ENCODE peak calls at places on chromosomes 13 and 19, in six cellular contexts. T is PC-3, M is hepatocyte, J is neural progenitor cell, X is GM23338, A is HCT116. Y is an unnamed sample. For H3K27me3, the result is how much of the 10 kb centered on the place peaks cover.

GRCh38 chr19:1861599-1862031 is 1.8 kb downstream of the KLF16 start:
- DNase-seq in T (no peak), M (no peak), J (no peak), X (no peak), A (no peak), Y (no peak)

GRCh38 chr13:113837554-113838355 is 26.1 kb downstream of the GAS6 start:
- DNase-seq in T (peak), M (peak), J (no peak), X (no peak), A (peak), Y (no peak)

GRCh38 chr13:42007844-42008243 is 40.6 kb upstream of the DGKH start:
- DNase-seq in T (peak), M (no peak), J (no peak), X (no peak), A (no peak), Y (no peak)

GRCh38 chr19:29454109-29454508 is 71.7 kb upstream of the VSTM2B start:
- DNase-seq in T (no peak), M (no peak), J (no peak), X (no peak), A (no peak), Y (no peak)

GRCh38 chr19:46372901-46373572 is 26.1 kb downstream of the PPP5C start:
- DNase-seq in T (peak), M (no peak), J (peak), X (peak), A (no peak), Y (no peak)

GRCh38 chr19:29540128-29540527 is 14.3 kb downstream of the VSTM2B start:
- DNase-seq in T (no peak), M (no peak), J (no peak), X (no peak), A (no peak), Y (no peak)

GRCh38 chr19:45591004-45591637 is 6.5 kb upstream of the OPA3 start:
- DNase-seq in T (no peak), M (peak), J (peak), X (peak), A (no peak), Y (peak)

GRCh38 chr13:110448230-110448629 is 113.3 kb downstream of the RAB20 start:
- DNase-seq in T (peak), M (no peak), J (no peak), X (no peak), A (peak), Y (no peak)

GRCh38 chr19:44905437-44906160 is at the start of gene APOE:
- DNase-seq in T (no peak), M (peak), J (peak), X (peak), A (no peak), Y (no peak)

GRCh38 chr19:10404888-10405808 is 1.8 kb upstream of the CDC37 start:
- DNase-seq in T (no peak), M (peak), J (peak), X (peak), A (no peak), Y (no peak)

GRCh38 chr19:16572332-16573211 is at the start of gene SLC35E1:
- DNase-seq in T (peak), M (peak), J (peak), X (peak), A (peak), Y (peak)

GRCh38 chr19:1324792-1325567 is 39.3 kb downstream of the EFNA2 start:
- DNase-seq in T (peak), M (no peak), J (no peak), X (peak), A (peak), Y (no peak)

GRCh38 chr13:84961023-84961422 is 838.2 kb downstream of the SLITRK6 start:
- DNase-seq in T (no peak), M (no peak), J (no peak), X (no peak), A (no peak), Y (no peak)

DNA sequence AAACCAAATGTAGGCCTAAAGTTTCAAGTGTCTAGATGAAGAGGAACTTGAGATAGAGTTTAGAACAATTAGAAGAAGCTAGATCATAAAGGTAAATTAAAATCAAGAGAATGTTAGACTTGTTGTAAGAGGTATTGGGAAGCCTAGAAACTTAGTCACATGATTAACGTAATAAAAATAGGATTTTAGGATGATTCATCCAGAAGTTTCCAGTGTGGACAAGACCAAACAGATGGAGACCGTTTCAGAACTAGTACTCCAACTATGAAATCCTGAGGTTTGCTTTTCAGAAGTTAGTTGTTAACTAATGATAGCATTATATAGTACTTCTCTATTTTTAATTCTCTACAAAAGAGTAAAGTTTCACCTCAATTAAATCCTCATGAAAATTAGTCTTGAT is 104.9 kb downstream of the MZT1 start:
- DNase-seq in T (no peak), M (no peak), J (no peak), X (no peak), A (no peak), Y (no peak)
- TF ChIP-seq EZH2phosphoT487 in T (no peak), M (no peak), J (no peak), X (no peak), A (no peak), Y (no peak)

DNA sequence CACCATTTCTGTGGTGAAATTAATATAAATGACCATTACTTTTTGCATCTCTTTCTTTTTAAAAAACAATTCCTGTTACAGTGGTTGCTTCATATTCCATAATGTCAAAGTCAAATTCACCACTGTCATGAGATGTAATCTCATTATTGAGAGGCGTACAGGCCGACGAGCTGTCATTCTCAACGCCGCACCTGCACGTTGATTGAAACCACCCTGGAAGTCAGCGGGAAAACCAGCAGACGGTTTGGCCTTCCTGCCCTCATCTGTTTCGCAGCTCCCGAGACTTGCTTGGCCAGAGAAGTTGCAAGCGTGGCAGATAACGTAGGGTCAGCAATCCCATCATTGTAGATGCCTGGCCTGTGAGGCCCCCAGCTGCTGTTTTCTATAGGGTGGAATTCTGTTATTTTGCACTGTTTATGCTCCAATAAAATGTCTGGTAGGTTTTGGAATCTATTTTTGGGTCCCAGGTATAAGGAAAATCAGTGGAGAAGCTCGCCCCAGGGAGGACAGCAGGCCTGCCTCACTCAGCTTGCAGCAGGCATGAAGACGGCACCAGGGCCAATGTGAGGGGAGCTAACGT is 153.4 kb downstream of the SOX1 start:
- DNase-seq in T (no peak), M (no peak), J (no peak), X (no peak), A (no peak), Y (no peak)
- H3K27me3 ChIP-seq in T (under half), M (under half), J (under half), X (under half), A (under half), Y (under half)

GRCh38 chr13:36531746-36532486 is 99.6 kb downstream of the CCNA1 start:
- DNase-seq in T (peak), M (no peak), J (no peak), X (no peak), A (no peak), Y (no peak)
- TF ChIP-seq EZH2 in T (no peak), M (no peak), J (no peak), X (no peak), A (no peak), Y (no peak)

GRCh38 chr13:52432456-52432855 is 18.0 kb downstream of the VPS36 start:
- DNase-seq in T (no peak), M (no peak), J (no peak), X (no peak), A (no peak), Y (no peak)
- TF ChIP-seq EZH2phosphoT487 in T (no peak), M (no peak), J (no peak), X (no peak), A (no peak), Y (no peak)

DNA sequence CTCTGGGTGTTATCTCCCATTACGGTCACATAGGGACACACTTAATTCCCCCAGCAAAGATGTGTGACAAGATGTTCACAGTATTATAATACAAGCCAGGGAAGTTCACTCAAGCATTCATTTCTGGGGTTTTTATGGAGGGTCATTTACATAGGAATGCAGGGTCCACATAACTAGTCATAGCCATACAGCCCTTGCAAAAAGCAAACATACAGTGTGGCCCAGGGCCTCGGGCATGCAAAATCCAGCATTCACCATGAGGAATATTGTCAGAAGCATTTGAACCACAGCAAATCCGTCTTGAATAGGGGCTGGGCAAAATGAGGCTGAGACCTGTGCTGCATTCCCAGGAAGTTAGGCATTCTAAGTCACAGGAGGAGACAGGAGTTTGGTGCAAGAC is 13.0 kb upstream of the ZNF460 start:
- DNase-seq in T (peak), M (peak), J (no peak), X (peak), A (no peak), Y (no peak)
- H3K27me3 ChIP-seq in T (under half), M (under half), J (under half), X (under half), A (under half), Y (under half)

GRCh38 chr13:102555914-102556553 is 40.8 kb upstream of the TPP2 start:
- DNase-seq in T (peak), M (peak), J (peak), X (peak), A (peak), Y (peak)
- TF ChIP-seq EZH2 in T (no peak), M (no peak), J (no peak), X (no peak), A (no peak), Y (no peak)

GRCh38 chr19:15463865-15464371 is 426 bp downstream of the RASAL3 start:
- DNase-seq in T (no peak), M (no peak), J (no peak), X (peak), A (no peak), Y (peak)
- TF ChIP-seq EZH2phosphoT487 in T (no peak), M (no peak), J (no peak), X (no peak), A (no peak), Y (no peak)

DNA sequence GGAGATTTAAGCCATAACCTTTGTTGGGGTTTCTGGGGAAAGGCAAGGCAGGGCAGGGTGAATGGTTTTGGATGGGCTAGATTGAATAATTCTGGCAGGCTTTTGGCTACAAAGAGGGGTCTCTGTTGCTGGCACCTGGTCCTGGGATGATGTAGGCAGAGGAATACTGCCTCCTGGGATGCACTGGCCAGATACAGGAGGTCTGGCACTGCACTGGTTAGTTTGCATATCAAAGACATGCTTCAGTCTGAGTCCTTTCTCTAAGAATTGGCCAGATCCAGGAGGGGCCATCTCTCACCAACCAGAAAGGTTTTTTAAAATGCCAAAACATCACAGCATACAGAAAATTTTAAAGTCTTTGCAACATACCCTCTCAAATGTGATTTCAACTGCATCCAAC is 8.0 kb upstream of the MEDAG start:
- DNase-seq in T (no peak), M (no peak), J (no peak), X (peak), A (no peak), Y (no peak)
- H3K27me3 ChIP-seq in T (under half), M (under half), J (under half), X (under half), A (under half), Y (under half)